ENCODE peak calls at places on chromosomes 12 and 14, in five cellular contexts. W, A, T, D and J are unnamed samples. For H3K9me3, the result is how much of the 10 kb centered on the place peaks cover.

GRCh38 chr12:42756841-42757661 is 167.5 kb upstream of the PRICKLE1 start:
- DNase-seq in D (no peak), A (peak), W (no peak), T (peak), J (peak)

GRCh38 chr12:91947459-91947858 is 198.2 kb downstream of the BTG1 start:
- DNase-seq in T (no peak), W (no peak), D (no peak), A (no peak), J (no peak)

GRCh38 chr12:124830306-124830705 is 33.4 kb downstream of the SCARB1 start:
- DNase-seq in D (no peak), T (no peak), A (no peak), W (no peak), J (no peak)

GRCh38 chr14:36941783-36942521 is 230.5 kb downstream of the SLC25A21 start:
- DNase-seq in W (peak), T (peak), D (peak), A (peak), J (peak)

GRCh38 chr12:20050166-20050565 is 318.2 kb upstream of the PDE3A start:
- DNase-seq in D (no peak), A (no peak), W (no peak), T (no peak), J (no peak)

GRCh38 chr14:22824711-22825359 is 4.9 kb upstream of the MRPL52 start:
- DNase-seq in T (peak), D (no peak), W (no peak), A (peak), J (peak)

GRCh38 chr14:32104308-32104707 is 27.2 kb downstream of the ARHGAP5 start:
- DNase-seq in D (no peak), W (no peak), A (no peak), T (no peak), J (no peak)

GRCh38 chr12:47222960-47223847 is 143.4 kb upstream of the AMIGO2 start:
- DNase-seq in W (no peak), A (no peak), T (no peak), D (no peak), J (no peak)

GRCh38 chr14:91366749-91367148 is 50.9 kb downstream of the CCDC88C start:
- DNase-seq in W (no peak), T (no peak), A (no peak), D (no peak), J (no peak)

GRCh38 chr14:55731881-55732498 is 152.0 kb downstream of the KTN1 start:
- DNase-seq in D (peak), W (no peak), T (peak), A (no peak), J (no peak)

GRCh38 chr14:90698379-90698869 is 117.8 kb downstream of the TTC7B start:
- DNase-seq in A (no peak), D (peak), W (no peak), T (peak), J (no peak)

GRCh38 chr12:51868821-51869489 is 18.9 kb upstream of the ANKRD33 start:
- DNase-seq in A (no peak), T (no peak), D (no peak), W (no peak), J (no peak)

GRCh38 chr14:83799230-83799629 is 1730.7 kb upstream of the FLRT2 start:
- DNase-seq in W (no peak), T (no peak), D (no peak), A (no peak), J (no peak)

GRCh38 chr12:75528272-75528671 is 16.9 kb upstream of the KRR1 start:
- DNase-seq in A (no peak), D (no peak), T (no peak), W (no peak), J (no peak)

GRCh38 chr14:32367501-32367900 is 38.4 kb downstream of the AKAP6 start:
- DNase-seq in W (no peak), D (no peak), T (no peak), A (no peak), J (no peak)

GRCh38 chr12:55909513-55909884 is 18.2 kb downstream of the PYM1 start:
- DNase-seq in W (no peak), A (no peak), D (no peak), T (no peak), J (no peak)

GRCh38 chr14:25032092-25032784 is 17.7 kb downstream of the STXBP6 start:
- DNase-seq in W (no peak), T (no peak), D (no peak), A (no peak), J (no peak)

GRCh38 chr14:91021991-91022621 is 38.3 kb downstream of the RPS6KA5 start:
- DNase-seq in A (no peak), T (no peak), W (no peak), D (no peak), J (no peak)

GRCh38 chr14:41549821-41550597 is 56.7 kb upstream of the LRFN5 start:
- DNase-seq in T (peak), W (no peak), D (no peak), A (no peak), J (peak)

GRCh38 chr14:24065408-24065807 is 6.0 kb upstream of the CPNE6 start:
- DNase-seq in T (no peak), W (no peak), A (no peak), D (no peak), J (no peak)

GRCh38 chr12:111842556-111843396 is 748 bp downstream of the MAPKAPK5 start:
- DNase-seq in D (no peak), W (no peak), T (no peak), A (no peak), J (peak)

GRCh38 chr14:53042480-53042879 is 91.6 kb upstream of the FERMT2 start:
- DNase-seq in T (peak), A (no peak), W (no peak), D (no peak), J (no peak)

GRCh38 chr12:115872919-115873357 is 404.6 kb downstream of the MED13L start:
- DNase-seq in T (no peak), W (no peak), D (no peak), A (no peak), J (peak)

GRCh38 chr14:39426605-39427004 is 5.6 kb downstream of the FBXO33 start:
- DNase-seq in D (no peak), T (peak), W (no peak), A (no peak), J (peak)

GRCh38 chr14:85516239-85517112 is 13.5 kb upstream of the FLRT2 start:
- DNase-seq in A (peak), W (no peak), D (no peak), T (peak), J (peak)

GRCh38 chr12:51351913-51352532 is 5.5 kb upstream of the CELA1 start:
- DNase-seq in D (peak), T (peak), A (peak), W (peak), J (peak)

GRCh38 chr12:95605875-95606274 is 54.6 kb upstream of the USP44 start:
- DNase-seq in D (peak), T (no peak), A (peak), W (no peak), J (no peak)

GRCh38 chr12:3164454-3165310 is 87.5 kb downstream of the TSPAN9 start:
- DNase-seq in D (no peak), T (peak), A (no peak), W (no peak), J (no peak)

GRCh38 chr12:52202361-52203078 is 10.7 kb upstream of the KRT80 start:
- DNase-seq in W (peak), T (peak), A (peak), D (no peak), J (no peak)

GRCh38 chr14:33686218-33686617 is 264.7 kb downstream of the EGLN3 start:
- DNase-seq in T (peak), W (no peak), A (peak), D (no peak), J (peak)

GRCh38 chr12:132941336-132941954 is 14.7 kb downstream of the ZNF605 start:
- DNase-seq in D (no peak), W (no peak), A (peak), T (no peak), J (no peak)
- H3K9me3 ChIP-seq in D (half or more), W (half or more), A (half or more), T (half or more), J (under half)

GRCh38 chr12:48601013-48601756 is 31.3 kb upstream of the LALBA start:
- DNase-seq in W (no peak), D (no peak), A (peak), T (peak), J (peak)
- H3K9me3 ChIP-seq in W (under half), D (under half), A (under half), T (under half), J (under half)

GRCh38 chr14:105847400-105847799 is 321.0 kb downstream of the TMEM121 start:
- DNase-seq in W (peak), T (no peak), D (no peak), A (no peak), J (no peak)

GRCh38 chr14:105846312-105846711 is 319.9 kb downstream of the TMEM121 start:
- DNase-seq in T (no peak), W (no peak), A (no peak), D (no peak), J (no peak)

GRCh38 chr14:105850853-105851581 is 324.6 kb downstream of the TMEM121 start:
- DNase-seq in T (no peak), W (no peak), A (no peak), D (peak), J (no peak)

GRCh38 chr14:105849933-105850626 is 323.7 kb downstream of the TMEM121 start:
- DNase-seq in W (no peak), T (no peak), A (no peak), D (no peak), J (no peak)

GRCh38 chr14:105848570-105848969 is 322.2 kb downstream of the TMEM121 start:
- DNase-seq in T (no peak), A (no peak), D (no peak), W (no peak), J (no peak)
- H3K9me3 ChIP-seq in T (half or more), A (under half), D (under half), W (under half), J (under half)

GRCh38 chr14:94344389-94344788 is 21.3 kb upstream of the SERPINA6 start:
- DNase-seq in A (no peak), T (no peak), W (no peak), D (no peak), J (no peak)

GRCh38 chr14:94346841-94347240 is 23.7 kb upstream of the SERPINA6 start:
- DNase-seq in W (no peak), D (no peak), A (no peak), T (no peak), J (no peak)

GRCh38 chr14:94348836-94349235 is 25.7 kb upstream of the SERPINA6 start:
- DNase-seq in A (no peak), D (no peak), T (no peak), W (no peak), J (no peak)

GRCh38 chr14:94345344-94346072 is 22.4 kb upstream of the SERPINA6 start:
- DNase-seq in T (peak), W (no peak), D (no peak), A (peak), J (peak)

GRCh38 chr14:94349276-94349675 is 26.1 kb upstream of the SERPINA6 start:
- DNase-seq in T (no peak), W (no peak), A (no peak), D (no peak), J (no peak)
- H3K9me3 ChIP-seq in T (under half), W (under half), A (under half), D (under half), J (under half)

GRCh38 chr14:59123975-59124374 is 64.5 kb upstream of the DAAM1 start:
- DNase-seq in T (peak), D (no peak), A (no peak), W (no peak), J (no peak)

GRCh38 chr14:59125156-59125555 is 63.3 kb upstream of the DAAM1 start:
- DNase-seq in A (no peak), T (no peak), D (no peak), W (no peak), J (no peak)

GRCh38 chr14:59130472-59130871 is 58.0 kb upstream of the DAAM1 start:
- DNase-seq in W (no peak), D (no peak), A (no peak), T (no peak), J (no peak)

GRCh38 chr14:59126714-59127436 is 61.6 kb upstream of the DAAM1 start:
- DNase-seq in W (no peak), A (peak), T (peak), D (peak), J (peak)

DNA sequence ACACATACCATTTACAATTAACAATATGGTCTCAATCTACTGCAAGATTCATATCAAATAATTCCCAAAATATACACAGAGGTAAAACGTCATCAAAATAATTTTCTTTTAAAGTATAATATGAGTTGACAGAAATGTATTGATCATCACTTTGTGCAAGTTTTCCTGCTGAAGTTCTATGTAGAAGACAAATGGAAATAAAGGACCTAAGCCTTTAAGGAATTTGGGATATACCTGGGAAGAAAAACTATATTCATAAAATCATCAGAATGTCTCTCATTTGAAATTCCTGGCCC is 61.1 kb upstream of the DAAM1 start:
- DNase-seq in D (no peak), T (no peak), W (no peak), A (no peak), J (no peak)
- H3K9me3 ChIP-seq in D (under half), T (under half), W (under half), A (under half), J (under half)

DNA sequence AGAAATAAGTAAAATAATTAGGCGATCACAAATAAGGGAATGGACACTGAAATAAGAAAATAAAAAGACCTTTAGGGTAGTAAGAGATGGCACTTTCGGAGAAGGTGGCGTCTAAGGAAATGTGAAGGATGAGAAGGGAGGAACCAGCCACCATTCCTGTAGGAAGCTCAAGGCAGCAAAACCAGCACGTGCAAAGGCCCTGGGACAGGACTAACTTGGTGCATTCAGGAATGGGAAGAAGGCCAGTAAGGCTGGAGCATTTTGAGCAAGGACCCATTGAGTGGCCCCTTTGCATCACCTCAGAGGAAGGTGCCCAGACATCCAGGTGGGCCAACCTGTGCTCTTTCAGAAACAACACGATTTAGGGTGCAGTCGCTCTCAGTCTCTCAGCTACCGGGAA is 738 bp upstream of the VPS37B start:
- DNase-seq in W (no peak), T (no peak), D (no peak), A (no peak), J (no peak)
- H3K9me3 ChIP-seq in W (under half), T (under half), D (under half), A (under half), J (under half)

DNA sequence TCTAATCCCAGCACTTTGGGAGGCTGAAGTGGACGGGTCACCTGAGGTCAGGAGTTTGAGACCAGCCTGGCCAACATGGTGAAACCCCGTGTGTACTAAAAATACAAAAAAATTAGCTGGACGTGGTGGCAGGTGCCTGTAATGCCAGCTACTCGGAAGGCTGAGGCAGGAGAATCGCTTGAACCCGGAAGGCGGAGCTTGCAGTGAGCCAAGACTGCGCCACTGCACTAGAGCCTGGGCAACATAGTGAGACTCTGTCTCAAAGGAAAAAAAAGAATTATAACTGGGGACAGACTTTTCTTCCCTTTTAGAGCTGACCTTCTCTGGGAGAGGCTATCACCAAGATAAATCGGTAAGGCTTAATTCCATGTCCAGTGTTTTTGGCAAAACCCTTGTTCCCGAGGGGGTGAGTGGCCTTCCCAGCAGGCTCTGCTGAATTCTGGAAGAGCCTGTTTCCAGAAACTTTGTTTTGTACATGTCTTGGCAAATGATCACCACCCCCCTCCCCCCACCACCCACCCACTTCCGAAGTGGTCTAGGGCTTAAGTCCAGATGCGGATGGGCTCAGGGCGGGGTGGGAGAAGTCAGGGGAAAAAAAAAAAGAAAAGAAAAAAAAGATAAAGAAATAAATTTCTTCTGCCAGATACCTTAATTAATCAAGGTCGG is 32.3 kb upstream of the DEGS2 start:
- DNase-seq in A (no peak), T (no peak), W (no peak), D (peak), J (no peak)
- H3K9me3 ChIP-seq in A (under half), T (under half), W (under half), D (under half), J (under half)